ENCODE peak calls at places on chromosomes 1 and 21, in five cellular contexts. M is A549, I is transverse colon, K is heart left ventricle, O is stomach. J is an unnamed sample.

GRCh38 chr1:229756666-229757065 is 130.6 kb downstream of the URB2 start:
- DNase-seq in M (no peak), I (no peak), K (no peak), O (no peak), J (no peak)

GRCh38 chr1:76546354-76546933 is 320.8 kb upstream of the ST6GALNAC5 start:
- DNase-seq in M (no peak), I (no peak), K (no peak), O (no peak), J (no peak)

GRCh38 chr1:107135466-107135865 is 5.4 kb upstream of the NTNG1 start:
- DNase-seq in M (no peak), I (no peak), K (no peak), O (no peak), J (peak)

GRCh38 chr1:3564921-3565831 is 46.1 kb downstream of the MEGF6 start:
- DNase-seq in M (peak), I (no peak), K (no peak), O (peak), J (peak)

GRCh38 chr1:197927908-197928665 is 10.9 kb downstream of the LHX9 start:
- DNase-seq in M (no peak), I (no peak), K (no peak), O (no peak), J (no peak)

GRCh38 chr1:30104551-30104950 is 618.8 kb downstream of the MATN1 start:
- DNase-seq in M (no peak), I (no peak), K (no peak), O (no peak), J (no peak)

GRCh38 chr1:197320991-197321531 is 53.0 kb downstream of the CRB1 start:
- DNase-seq in M (peak), I (no peak), K (no peak), O (no peak), J (no peak)

GRCh38 chr1:227225715-227226346 is 92.5 kb downstream of the CDC42BPA start:
- DNase-seq in M (no peak), I (no peak), K (no peak), O (no peak), J (no peak)

GRCh38 chr21:14737922-14738321 is 191.8 kb upstream of the SAMSN1 start:
- DNase-seq in M (peak), I (peak), K (peak), O (peak), J (peak)

GRCh38 chr1:160439718-160440117 is 39.4 kb downstream of the VANGL2 start:
- DNase-seq in M (no peak), I (no peak), K (no peak), O (no peak), J (no peak)

GRCh38 chr1:6587261-6588005 is 7.6 kb downstream of the ZBTB48 start:
- DNase-seq in M (no peak), I (no peak), K (peak), O (peak), J (no peak)

DNA sequence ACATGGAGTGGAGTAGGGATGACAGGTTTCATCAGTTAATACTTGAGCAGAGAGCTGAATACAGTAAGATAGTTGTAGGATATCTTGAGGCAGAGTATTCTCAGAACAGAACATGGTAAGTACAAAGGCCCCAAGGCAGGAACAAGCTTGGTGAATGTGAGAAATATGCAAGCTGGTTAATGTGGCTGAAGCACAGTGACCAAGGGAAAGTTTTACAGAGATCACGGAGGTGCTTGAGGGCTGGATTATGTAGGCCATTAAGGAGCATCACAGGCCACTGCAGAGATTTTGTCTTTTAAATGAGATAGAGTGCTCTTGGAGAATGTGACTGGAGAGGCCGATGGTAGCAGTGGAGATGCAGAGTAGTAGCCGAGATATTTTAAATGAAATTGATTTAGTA is 54.0 kb upstream of the BOLA1 start:
- DNase-seq in M (no peak), I (no peak), K (no peak), O (no peak), J (no peak)
- TF ChIP-seq POLR2A in M (no peak), I (no peak), K (no peak), O (no peak), J (peak)

DNA sequence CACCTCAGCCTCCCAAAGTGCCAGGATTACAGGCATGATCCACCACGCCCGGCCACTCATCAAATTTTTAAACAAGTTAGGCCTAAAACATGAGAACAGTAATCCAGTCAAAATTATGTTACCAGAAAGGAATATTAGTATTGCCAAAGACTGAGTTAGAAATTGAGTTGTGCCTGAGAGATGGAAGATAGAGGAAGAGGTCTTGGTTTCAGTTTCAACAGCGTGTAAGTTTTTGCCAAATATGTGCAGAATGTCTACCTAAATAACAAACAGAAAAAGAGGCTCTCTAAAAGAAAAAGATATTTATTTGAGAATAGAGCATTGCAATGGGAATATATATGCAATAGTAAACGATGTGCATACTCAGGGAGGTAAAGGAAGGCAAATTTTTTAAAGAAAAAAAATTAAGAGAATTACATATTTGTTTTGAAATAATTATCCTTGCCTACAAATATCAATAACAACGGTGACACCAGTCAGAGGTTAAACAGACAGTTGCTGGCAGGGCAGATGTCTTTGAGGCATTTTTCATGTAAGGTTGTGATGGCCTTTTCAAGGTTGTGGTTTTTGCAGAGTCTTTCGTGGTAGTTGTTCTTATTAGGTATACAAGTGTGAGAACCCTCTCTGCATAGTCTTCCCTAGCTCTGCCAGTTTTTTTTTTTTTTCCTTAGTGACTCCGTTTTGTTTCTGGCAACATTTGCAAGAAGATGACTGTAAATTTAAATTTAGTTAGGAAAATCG is 2.2 kb upstream of the CD1B start:
- DNase-seq in M (no peak), I (no peak), K (no peak), O (no peak), J (no peak)
- TF ChIP-seq POLR2A in M (no peak), I (no peak), K (no peak), O (no peak), J (no peak)

DNA sequence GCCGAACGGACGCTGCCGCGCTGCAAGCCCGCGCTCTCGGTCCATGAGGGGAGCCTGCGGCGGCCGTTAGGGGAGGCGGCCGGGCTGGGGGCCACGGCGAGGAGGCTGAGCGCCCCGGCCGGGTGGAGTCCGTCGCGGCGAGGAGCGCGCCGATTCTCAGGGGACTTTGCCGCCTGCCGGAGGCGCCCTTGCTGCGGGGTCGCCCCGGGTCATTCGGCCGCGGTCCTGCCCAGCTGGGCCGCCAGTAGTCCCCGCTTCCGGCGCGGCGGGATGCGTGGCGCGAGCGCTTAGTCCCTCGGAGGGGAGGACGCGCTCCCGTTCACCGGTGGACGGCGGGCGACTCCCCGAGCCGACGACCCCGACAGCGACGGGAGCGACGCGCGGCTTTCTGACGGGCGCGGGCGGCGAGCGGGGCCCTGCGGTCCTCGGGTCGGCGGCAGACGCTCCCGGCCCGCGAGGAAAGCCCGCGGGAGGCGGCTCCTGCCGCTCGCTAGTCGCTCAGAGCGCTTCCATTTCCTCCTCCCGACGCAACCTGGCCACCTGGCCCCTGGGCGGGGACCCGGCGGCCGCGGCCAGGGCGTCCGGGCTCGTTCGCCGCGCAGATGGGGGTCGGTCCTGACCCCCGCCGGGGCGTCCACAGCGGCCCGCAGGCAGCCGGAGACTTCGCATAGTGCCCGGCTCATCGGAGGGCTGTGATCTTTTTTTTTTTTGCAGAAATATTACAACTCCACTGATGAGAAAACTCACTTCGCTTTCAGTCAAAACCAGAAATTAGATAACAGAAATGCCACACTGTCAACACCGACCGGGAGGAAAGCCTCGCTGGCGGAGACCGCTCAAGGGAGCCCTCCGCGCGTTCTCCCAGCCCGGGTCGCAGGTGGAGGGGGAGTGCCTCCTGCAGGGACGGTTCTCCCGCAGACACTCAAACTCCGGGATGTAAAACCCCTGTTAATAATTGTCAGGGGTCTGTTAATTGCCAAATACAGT is 640 bp upstream of the ZBTB21 start:
- DNase-seq in M (peak), I (peak), K (peak), O (no peak), J (peak)
- TF ChIP-seq POLR2A in M (peak), I (peak), K (no peak), O (no peak), J (no peak)

DNA sequence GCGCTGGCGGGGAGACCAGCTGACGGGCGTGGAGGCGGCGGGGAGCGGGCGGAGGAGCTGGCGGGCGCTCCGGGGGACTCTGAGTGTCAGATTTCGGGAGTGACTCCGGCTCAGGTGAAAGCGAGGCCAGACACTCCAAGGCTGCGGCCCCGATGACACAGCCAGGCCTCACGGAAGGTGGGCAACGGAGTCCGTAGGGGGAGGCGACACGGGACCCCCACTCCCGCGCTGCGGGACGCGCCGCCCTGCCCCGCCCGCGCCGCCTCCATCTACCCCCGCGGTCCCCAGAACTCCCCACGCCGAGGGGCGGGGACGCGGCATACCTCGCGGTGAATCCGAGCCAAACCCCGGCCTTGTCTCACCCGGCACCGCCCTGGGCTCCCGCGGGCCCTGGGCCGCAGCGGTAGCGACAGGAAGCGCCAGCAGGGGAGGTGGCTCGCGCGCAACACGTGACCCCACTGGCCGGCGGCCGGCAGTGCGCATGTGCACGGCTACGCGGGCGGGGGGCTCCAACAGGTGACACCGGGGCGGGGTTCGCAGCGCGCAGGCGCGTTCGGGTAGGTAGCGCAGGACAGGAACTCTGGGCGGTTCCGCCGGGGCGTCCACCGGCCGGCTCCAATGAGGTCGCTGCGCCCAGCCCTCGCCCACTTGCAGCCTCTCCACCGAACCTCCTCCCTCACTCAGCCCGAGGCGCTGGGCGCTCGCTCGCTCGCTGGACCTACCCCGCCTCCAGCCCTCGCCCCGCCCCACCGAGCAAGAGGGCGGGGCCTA is at the start of gene CC2D1B:
- DNase-seq in M (peak), I (peak), K (peak), O (peak), J (peak)
- TF ChIP-seq POLR2A in M (peak), I (peak), K (peak), O (peak), J (peak)

GRCh38 chr1:159011701-159012100 is 2.0 kb downstream of the IFI16 start:
- DNase-seq in M (no peak), I (no peak), K (no peak), O (no peak), J (no peak)

GRCh38 chr1:159014851-159015250 is 5.1 kb downstream of the IFI16 start:
- DNase-seq in M (no peak), I (no peak), K (no peak), O (no peak), J (no peak)

GRCh38 chr1:159014003-159014571 is 4.4 kb downstream of the IFI16 start:
- DNase-seq in M (no peak), I (no peak), K (no peak), O (no peak), J (no peak)

GRCh38 chr1:159012495-159012894 is 2.8 kb downstream of the IFI16 start:
- DNase-seq in M (no peak), I (peak), K (no peak), O (no peak), J (no peak)

DNA sequence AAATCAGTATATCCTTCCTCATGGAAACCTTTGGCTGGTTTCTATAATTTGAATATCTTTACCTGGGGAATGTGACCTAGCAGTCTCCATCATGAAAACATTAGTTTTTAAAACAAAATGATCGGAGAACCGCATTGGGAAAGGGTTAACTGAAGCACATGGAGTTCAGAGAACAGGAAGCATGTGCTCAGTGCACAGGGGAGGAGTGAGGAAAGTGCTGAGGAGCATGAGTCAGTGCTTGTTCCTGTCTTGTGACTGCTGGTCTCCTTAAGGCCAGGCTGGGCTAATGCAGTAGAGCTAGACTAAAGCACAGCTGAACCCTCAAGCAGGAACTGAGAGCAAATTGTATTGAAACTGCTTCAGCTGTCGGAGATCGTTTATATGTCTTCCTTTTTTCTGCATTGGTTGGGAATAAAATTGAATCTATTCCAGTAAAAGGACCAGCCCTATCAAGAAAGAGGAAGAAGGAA is 5.8 kb downstream of the IFI16 start:
- DNase-seq in M (no peak), I (peak), K (peak), O (peak), J (peak)
- TF ChIP-seq POLR2A in M (no peak), I (no peak), K (peak), O (no peak), J (no peak)

GRCh38 chr1:25821630-25822091 is 1.9 kb downstream of the MTFR1L start:
- DNase-seq in M (no peak), I (no peak), K (no peak), O (no peak), J (no peak)

GRCh38 chr1:25819496-25820246 is at the start of gene MTFR1L:
- DNase-seq in M (peak), I (peak), K (peak), O (peak), J (peak)

GRCh38 chr1:25821112-25821476 is 1.3 kb downstream of the MTFR1L start:
- DNase-seq in M (no peak), I (no peak), K (no peak), O (no peak), J (no peak)

GRCh38 chr1:25818569-25818968 is 1.2 kb upstream of the MTFR1L start:
- DNase-seq in M (no peak), I (no peak), K (no peak), O (no peak), J (no peak)

DNA sequence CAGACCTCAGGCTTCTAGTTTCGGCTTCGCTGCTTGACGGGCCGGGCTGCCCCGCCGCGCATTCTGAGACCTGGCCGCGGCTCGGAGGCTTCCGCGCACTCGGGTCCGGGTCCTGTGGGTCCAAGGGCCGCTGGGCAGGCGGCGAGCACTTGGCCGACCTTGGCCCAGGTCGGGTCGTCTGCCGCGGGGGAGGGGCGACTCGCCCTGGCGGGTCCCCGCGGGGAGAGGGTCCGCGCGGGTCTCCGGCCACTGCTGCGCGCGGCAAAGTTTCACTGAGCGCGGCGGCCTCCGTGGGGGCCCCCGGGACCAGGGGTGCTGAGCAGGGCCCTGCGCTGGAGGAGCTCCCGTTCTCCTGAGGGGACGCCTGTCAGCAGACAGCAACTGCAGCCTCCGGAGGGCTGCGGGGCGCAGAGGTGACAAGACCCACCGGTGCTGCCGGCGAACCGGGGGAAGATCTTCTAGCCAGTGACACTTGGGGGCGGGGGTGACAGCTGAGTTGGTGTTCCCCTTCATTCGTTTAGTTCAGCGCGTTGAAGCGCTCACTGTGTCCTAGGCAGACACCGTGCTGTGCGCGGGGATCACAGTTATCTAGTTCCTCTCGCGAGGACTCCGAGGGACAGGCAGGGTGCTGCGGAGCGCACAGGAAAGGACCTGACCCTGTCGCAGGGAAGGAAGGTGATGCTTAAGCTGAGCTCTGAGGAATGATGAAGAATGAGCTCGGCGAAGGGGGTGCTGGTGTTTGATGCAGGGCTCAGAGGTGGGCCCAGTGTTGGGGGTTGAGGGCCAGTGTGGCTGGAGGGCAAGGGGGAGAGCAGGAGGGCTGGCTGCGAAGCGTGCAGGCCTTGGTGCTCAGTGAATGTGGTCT is 725 bp downstream of the MTFR1L start:
- DNase-seq in M (peak), I (peak), K (peak), O (peak), J (peak)
- TF ChIP-seq POLR2A in M (no peak), I (peak), K (no peak), O (no peak), J (no peak)

GRCh38 chr1:208235983-208236761 is 8.0 kb downstream of the PLXNA2 start:
- DNase-seq in M (no peak), I (peak), K (peak), O (peak), J (peak)
- TF ChIP-seq POLR2A in M (no peak), I (peak), K (no peak), O (no peak), J (no peak)

DNA sequence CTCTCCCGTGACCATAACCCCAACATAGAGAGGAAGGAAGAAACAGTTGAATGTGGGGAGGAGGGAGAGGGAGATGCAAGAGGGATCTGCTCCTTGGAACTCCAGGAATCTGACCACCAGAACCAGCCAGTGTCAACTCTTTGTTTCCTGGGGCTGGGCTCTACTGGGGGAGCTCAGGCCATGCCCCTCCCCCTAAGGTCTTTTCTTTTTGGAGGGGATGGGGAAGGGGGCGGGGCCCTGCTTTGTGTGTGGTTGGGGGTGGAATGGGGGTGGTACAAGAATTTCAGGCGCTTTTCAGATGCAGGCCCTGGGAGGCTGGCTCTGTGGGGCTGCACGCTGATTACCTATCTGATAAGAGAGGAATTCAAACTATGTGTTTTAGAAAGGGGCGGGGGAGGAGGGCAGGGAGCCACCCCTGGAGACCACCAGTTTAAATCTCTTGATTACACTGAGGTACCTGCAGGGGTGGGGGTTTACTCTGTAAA is 8.3 kb downstream of the LIN28A start:
- DNase-seq in M (no peak), I (no peak), K (no peak), O (no peak), J (no peak)
- TF ChIP-seq POLR2A in M (no peak), I (no peak), K (no peak), O (no peak), J (no peak)

GRCh38 chr1:211577826-211578639 is 928 bp downstream of the SLC30A1 start:
- DNase-seq in M (peak), I (peak), K (peak), O (peak), J (peak)
- TF ChIP-seq POLR2A in M (peak), I (peak), K (no peak), O (no peak), J (no peak)